ENCODE peak calls at places on chromosomes 11 and 22, in ten cellular contexts. K, H, R, B, I, U, L, M, G and P are unnamed samples.

GRCh38 chr22:48820481-48821345 is 1007.0 kb downstream of the BRD1 start:
- DNase-seq in K (no peak), H (no peak), R (no peak), B (no peak), I (no peak), U (no peak), L (peak), M (no peak), G (no peak), P (no peak)

GRCh38 chr11:57649826-57650738 is at the start of gene YPEL4:
- DNase-seq in K (peak), H (peak), R (peak), B (no peak), I (peak), U (peak), L (no peak), M (peak), G (peak), P (no peak)

GRCh38 chr11:11993814-11994213 is 14.6 kb downstream of the DKK3 start:
- DNase-seq in K (peak), H (peak), R (no peak), B (no peak), I (no peak), U (no peak), L (no peak), M (peak), G (no peak), P (no peak)

GRCh38 chr11:16099501-16099900 is 256.8 kb downstream of the SOX6 start:
- DNase-seq in K (no peak), H (no peak), R (no peak), B (no peak), I (no peak), U (no peak), L (no peak), M (peak), G (no peak), P (no peak)

GRCh38 chr11:92941676-92942571 is 27.5 kb upstream of the MTNR1B start:
- DNase-seq in K (peak), H (peak), R (no peak), B (no peak), I (peak), U (peak), L (no peak), M (no peak), G (no peak), P (peak)

GRCh38 chr22:50032941-50033601 is 20.5 kb upstream of the IL17REL start:
- DNase-seq in K (no peak), H (no peak), R (no peak), B (no peak), I (no peak), U (no peak), L (peak), M (no peak), G (no peak), P (no peak)

GRCh38 chr11:9344046-9344680 is 29.8 kb upstream of the TMEM41B start:
- DNase-seq in K (no peak), H (no peak), R (no peak), B (no peak), I (no peak), U (no peak), L (no peak), M (no peak), G (no peak), P (no peak)

GRCh38 chr11:216081-216974 is 8.8 kb downstream of the RIC8A start:
- DNase-seq in K (no peak), H (no peak), R (no peak), B (no peak), I (no peak), U (no peak), L (peak), M (no peak), G (no peak), P (no peak)

GRCh38 chr11:96744697-96745096 is 354.9 kb downstream of the JRKL start:
- DNase-seq in K (peak), H (no peak), R (no peak), B (no peak), I (no peak), U (no peak), L (no peak), M (no peak), G (no peak), P (no peak)